ENCODE peak calls at places on chromosomes 4 and X, in six cellular contexts. One of them, this sample, is unnamed.

GRCh38 chr4:102829803-102830202 is 2.5 kb upstream of the UBE2D3 start:
- DNase-seq in progenitor cell of endocrine pancreas: no peak
- DNase-seq in body of pancreas: no peak
- DNase-seq in colonic mucosa: no peak
- DNase-seq in GM20000: no peak
- DNase-seq in heart right ventricle: no peak
- DNase-seq in this sample: no peak

GRCh38 chrX:134990475-134991473 is at the start of gene SMIM10:
- DNase-seq in body of pancreas: peak
- DNase-seq in progenitor cell of endocrine pancreas: peak
- DNase-seq in GM20000: peak
- DNase-seq in heart right ventricle: peak
- DNase-seq in colonic mucosa: peak
- DNase-seq in this sample: peak

GRCh38 chr4:189787216-189788031 is 153.2 kb upstream of the FRG1 start:
- DNase-seq in GM20000: no peak
- DNase-seq in colonic mucosa: no peak
- DNase-seq in body of pancreas: no peak
- DNase-seq in progenitor cell of endocrine pancreas: no peak
- DNase-seq in heart right ventricle: no peak
- DNase-seq in this sample: no peak

GRCh38 chr4:167290684-167291083 is 56.4 kb upstream of the SPOCK3 start:
- DNase-seq in body of pancreas: no peak
- DNase-seq in GM20000: no peak
- DNase-seq in heart right ventricle: no peak
- DNase-seq in colonic mucosa: no peak
- DNase-seq in progenitor cell of endocrine pancreas: no peak
- DNase-seq in this sample: no peak

GRCh38 chr4:142846729-142847606 is 867 bp upstream of the INPP4B start:
- DNase-seq in body of pancreas: peak
- DNase-seq in GM20000: peak
- DNase-seq in colonic mucosa: peak
- DNase-seq in progenitor cell of endocrine pancreas: peak
- DNase-seq in heart right ventricle: peak
- DNase-seq in this sample: peak

GRCh38 chr4:89111833-89112563 is 665 bp downstream of the TIGD2 start:
- DNase-seq in colonic mucosa: peak
- DNase-seq in body of pancreas: no peak
- DNase-seq in heart right ventricle: no peak
- DNase-seq in GM20000: no peak
- DNase-seq in progenitor cell of endocrine pancreas: no peak
- DNase-seq in this sample: no peak

GRCh38 chr4:159434496-159435241 is 331.8 kb downstream of the RAPGEF2 start:
- DNase-seq in GM20000: no peak
- DNase-seq in colonic mucosa: no peak
- DNase-seq in progenitor cell of endocrine pancreas: no peak
- DNase-seq in body of pancreas: no peak
- DNase-seq in heart right ventricle: no peak
- DNase-seq in this sample: no peak

GRCh38 chr4:71231753-71232420 is 106.9 kb upstream of the SLC4A4 start:
- DNase-seq in GM20000: no peak
- DNase-seq in colonic mucosa: no peak
- DNase-seq in heart right ventricle: no peak
- DNase-seq in progenitor cell of endocrine pancreas: no peak
- DNase-seq in body of pancreas: no peak
- DNase-seq in this sample: no peak

GRCh38 chr4:41196633-41197332 is 17.6 kb downstream of the APBB2 start:
- DNase-seq in progenitor cell of endocrine pancreas: no peak
- DNase-seq in GM20000: no peak
- DNase-seq in heart right ventricle: no peak
- DNase-seq in colonic mucosa: no peak
- DNase-seq in body of pancreas: no peak
- DNase-seq in this sample: no peak

GRCh38 chrX:65127804-65128203 is 151.6 kb upstream of the ZC4H2 start:
- DNase-seq in GM20000: no peak
- DNase-seq in colonic mucosa: no peak
- DNase-seq in heart right ventricle: no peak
- DNase-seq in progenitor cell of endocrine pancreas: no peak
- DNase-seq in body of pancreas: no peak
- DNase-seq in this sample: no peak

GRCh38 chrX:11412715-11413623 is 119.8 kb downstream of the AMELX start:
- DNase-seq in heart right ventricle: no peak
- DNase-seq in body of pancreas: no peak
- DNase-seq in progenitor cell of endocrine pancreas: no peak
- DNase-seq in GM20000: no peak
- DNase-seq in colonic mucosa: no peak
- DNase-seq in this sample: no peak

GRCh38 chr4:7190668-7191545 is 1.4 kb upstream of the SORCS2 start:
- DNase-seq in progenitor cell of endocrine pancreas: no peak
- DNase-seq in heart right ventricle: no peak
- DNase-seq in colonic mucosa: no peak
- DNase-seq in body of pancreas: no peak
- DNase-seq in GM20000: no peak
- DNase-seq in this sample: no peak

GRCh38 chr4:171813195-171813955 is at the start of gene GALNTL6:
- DNase-seq in GM20000: peak
- DNase-seq in colonic mucosa: no peak
- DNase-seq in body of pancreas: no peak
- DNase-seq in progenitor cell of endocrine pancreas: no peak
- DNase-seq in heart right ventricle: peak
- DNase-seq in this sample: peak

GRCh38 chrX:96314974-96315373 is 369.7 kb upstream of the DIAPH2 start:
- DNase-seq in body of pancreas: no peak
- DNase-seq in heart right ventricle: no peak
- DNase-seq in GM20000: no peak
- DNase-seq in colonic mucosa: no peak
- DNase-seq in progenitor cell of endocrine pancreas: no peak
- DNase-seq in this sample: no peak

GRCh38 chr4:633976-634598 is 8.7 kb downstream of the PDE6B start:
- DNase-seq in colonic mucosa: no peak
- DNase-seq in GM20000: no peak
- DNase-seq in progenitor cell of endocrine pancreas: no peak
- DNase-seq in body of pancreas: no peak
- DNase-seq in heart right ventricle: no peak
- DNase-seq in this sample: no peak

GRCh38 chr4:99679204-99679603 is 21.6 kb upstream of the C4orf54 start:
- DNase-seq in GM20000: no peak
- DNase-seq in body of pancreas: peak
- DNase-seq in colonic mucosa: no peak
- DNase-seq in progenitor cell of endocrine pancreas: no peak
- DNase-seq in heart right ventricle: peak
- DNase-seq in this sample: no peak
- TF ChIP-seq CTCF in GM20000: no peak
- TF ChIP-seq CTCF in body of pancreas: peak
- TF ChIP-seq CTCF in colonic mucosa: no peak
- TF ChIP-seq CTCF in progenitor cell of endocrine pancreas: no peak
- TF ChIP-seq CTCF in heart right ventricle: peak
- TF ChIP-seq CTCF in this sample: no peak

GRCh38 chrX:30504309-30504708 is 73.3 kb downstream of the TASL start:
- DNase-seq in colonic mucosa: no peak
- DNase-seq in body of pancreas: no peak
- DNase-seq in progenitor cell of endocrine pancreas: no peak
- DNase-seq in heart right ventricle: no peak
- DNase-seq in GM20000: peak
- DNase-seq in this sample: no peak
- TF ChIP-seq CTCF in colonic mucosa: peak
- TF ChIP-seq CTCF in body of pancreas: peak
- TF ChIP-seq CTCF in progenitor cell of endocrine pancreas: peak
- TF ChIP-seq CTCF in heart right ventricle: no peak
- TF ChIP-seq CTCF in GM20000: peak
- TF ChIP-seq CTCF in this sample: peak

GRCh38 chrX:131854586-131854985 is 168.5 kb upstream of the STK26 start:
- DNase-seq in heart right ventricle: no peak
- DNase-seq in body of pancreas: no peak
- DNase-seq in progenitor cell of endocrine pancreas: no peak
- DNase-seq in colonic mucosa: no peak
- DNase-seq in GM20000: no peak
- DNase-seq in this sample: no peak
- TF ChIP-seq CTCF in heart right ventricle: no peak
- TF ChIP-seq CTCF in body of pancreas: no peak
- TF ChIP-seq CTCF in progenitor cell of endocrine pancreas: peak
- TF ChIP-seq CTCF in colonic mucosa: no peak
- TF ChIP-seq CTCF in GM20000: no peak
- TF ChIP-seq CTCF in this sample: peak

GRCh38 chr4:152937535-152938236 is 1.6 kb downstream of the FHDC1 start:
- DNase-seq in colonic mucosa: peak
- DNase-seq in heart right ventricle: peak
- DNase-seq in GM20000: peak
- DNase-seq in progenitor cell of endocrine pancreas: no peak
- DNase-seq in body of pancreas: peak
- DNase-seq in this sample: peak

GRCh38 chr4:152937280-152937534 is 1.1 kb downstream of the FHDC1 start:
- DNase-seq in colonic mucosa: no peak
- DNase-seq in GM20000: no peak
- DNase-seq in progenitor cell of endocrine pancreas: peak
- DNase-seq in body of pancreas: no peak
- DNase-seq in heart right ventricle: no peak
- DNase-seq in this sample: no peak

GRCh38 chr4:152935138-152935537 is 985 bp upstream of the FHDC1 start:
- DNase-seq in colonic mucosa: peak
- DNase-seq in GM20000: peak
- DNase-seq in progenitor cell of endocrine pancreas: peak
- DNase-seq in heart right ventricle: no peak
- DNase-seq in body of pancreas: peak
- DNase-seq in this sample: no peak

GRCh38 chr4:152936446-152937279 is 540 bp downstream of the FHDC1 start:
- DNase-seq in heart right ventricle: peak
- DNase-seq in colonic mucosa: peak
- DNase-seq in body of pancreas: peak
- DNase-seq in GM20000: peak
- DNase-seq in progenitor cell of endocrine pancreas: peak
- DNase-seq in this sample: no peak

DNA sequence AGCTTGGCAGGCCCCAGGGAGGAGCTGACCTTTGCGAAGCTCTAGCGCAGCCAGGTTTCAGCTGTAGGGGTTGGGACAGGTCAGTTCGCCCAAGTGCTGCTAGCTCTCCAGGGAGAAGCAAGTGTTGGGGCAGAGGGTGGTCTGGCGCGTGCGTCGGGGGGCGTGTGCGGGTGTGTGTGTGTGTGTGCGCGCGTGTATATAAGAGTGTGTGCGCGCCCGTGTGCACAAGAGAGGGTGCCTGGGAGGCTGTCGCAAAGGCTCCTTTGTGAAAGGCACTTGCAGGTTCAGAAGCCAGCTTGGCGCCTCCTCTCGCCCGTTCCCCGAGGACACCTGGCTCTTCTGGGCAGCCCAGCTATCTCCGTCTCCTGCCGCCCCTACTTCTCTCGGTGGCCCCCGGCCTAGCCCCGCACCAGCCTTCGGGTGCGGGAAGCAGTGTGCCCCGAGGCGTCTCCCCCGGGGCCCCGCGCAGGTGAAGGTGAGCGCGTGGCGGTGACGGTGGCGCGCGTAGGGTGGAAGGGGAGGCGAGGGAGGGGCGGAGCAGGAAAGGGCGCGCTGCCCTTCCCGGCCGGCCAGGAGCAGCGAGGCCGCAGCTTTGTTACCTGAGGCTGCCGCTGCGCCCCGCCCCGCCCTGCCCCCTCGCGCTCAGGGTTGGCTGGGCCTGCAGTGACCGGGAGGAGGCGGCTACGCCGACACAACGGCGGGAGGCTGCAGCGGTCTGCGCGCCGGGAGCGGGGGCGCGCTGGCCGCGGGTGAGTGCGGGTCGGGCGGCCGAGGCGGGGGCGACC is at the start of gene FHDC1:
- DNase-seq in colonic mucosa: peak
- DNase-seq in heart right ventricle: no peak
- DNase-seq in progenitor cell of endocrine pancreas: peak
- DNase-seq in body of pancreas: peak
- DNase-seq in GM20000: peak
- DNase-seq in this sample: peak
- TF ChIP-seq CTCF in colonic mucosa: no peak
- TF ChIP-seq CTCF in heart right ventricle: no peak
- TF ChIP-seq CTCF in progenitor cell of endocrine pancreas: peak
- TF ChIP-seq CTCF in body of pancreas: no peak
- TF ChIP-seq CTCF in GM20000: no peak
- TF ChIP-seq CTCF in this sample: no peak

GRCh38 chr4:67549123-67549522 is 3.8 kb upstream of the CENPC start:
- DNase-seq in progenitor cell of endocrine pancreas: no peak
- DNase-seq in heart right ventricle: no peak
- DNase-seq in body of pancreas: no peak
- DNase-seq in GM20000: peak
- DNase-seq in colonic mucosa: no peak
- DNase-seq in this sample: no peak
- TF ChIP-seq CTCF in progenitor cell of endocrine pancreas: peak
- TF ChIP-seq CTCF in heart right ventricle: no peak
- TF ChIP-seq CTCF in body of pancreas: peak
- TF ChIP-seq CTCF in GM20000: peak
- TF ChIP-seq CTCF in colonic mucosa: peak
- TF ChIP-seq CTCF in this sample: no peak

GRCh38 chrX:49761481-49761880 is 65.7 kb upstream of the PAGE1 start:
- DNase-seq in GM20000: peak
- DNase-seq in colonic mucosa: no peak
- DNase-seq in progenitor cell of endocrine pancreas: no peak
- DNase-seq in heart right ventricle: no peak
- DNase-seq in body of pancreas: no peak
- DNase-seq in this sample: no peak
- TF ChIP-seq CTCF in GM20000: peak
- TF ChIP-seq CTCF in colonic mucosa: peak
- TF ChIP-seq CTCF in progenitor cell of endocrine pancreas: peak
- TF ChIP-seq CTCF in heart right ventricle: no peak
- TF ChIP-seq CTCF in body of pancreas: peak
- TF ChIP-seq CTCF in this sample: no peak

DNA sequence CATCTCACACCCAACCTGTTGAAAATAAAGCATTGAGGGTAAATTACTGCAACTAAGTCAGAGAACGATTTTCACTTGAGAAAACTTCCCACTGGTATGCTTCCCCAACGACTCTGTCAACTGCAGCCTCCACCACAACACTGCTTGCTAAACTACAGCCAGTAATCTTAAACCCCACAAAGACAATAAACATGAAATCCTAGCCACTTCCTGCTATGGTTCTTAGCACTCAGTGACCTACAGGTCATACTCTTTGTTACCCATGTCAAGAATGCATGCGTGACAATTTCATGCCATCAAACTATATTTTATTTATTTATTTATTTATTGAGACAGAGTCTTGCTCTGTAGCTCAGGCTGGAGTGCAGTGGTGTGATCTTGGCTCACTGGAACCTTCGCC is 154.2 kb downstream of the GRIA3 start:
- DNase-seq in body of pancreas: no peak
- DNase-seq in heart right ventricle: no peak
- DNase-seq in GM20000: no peak
- DNase-seq in progenitor cell of endocrine pancreas: no peak
- DNase-seq in colonic mucosa: no peak
- DNase-seq in this sample: no peak
- TF ChIP-seq CTCF in body of pancreas: no peak
- TF ChIP-seq CTCF in heart right ventricle: no peak
- TF ChIP-seq CTCF in GM20000: no peak
- TF ChIP-seq CTCF in progenitor cell of endocrine pancreas: no peak
- TF ChIP-seq CTCF in colonic mucosa: no peak
- TF ChIP-seq CTCF in this sample: no peak